ENCODE peak calls at places on chromosome 16, in five cellular contexts. L is pancreas, S is ELR, E is NCI-H1105 treated with DMSO at 0.1 percent for 48 hours, H is NCI-H2029 treated with DMSO at 0.1 percent for 48 hours. T is an unnamed sample.

GRCh38 chr16:64950731-64951130 is 171.1 kb downstream of the CDH11 start:
- DNase-seq in L (no peak), S (no peak), E (no peak), H (no peak), T (no peak)

GRCh38 chr16:57374067-57374534 is 1.8 kb downstream of the CX3CL1 start:
- DNase-seq in L (no peak), S (no peak), E (no peak), H (no peak), T (no peak)

GRCh38 chr16:15521758-15522509 is 87.5 kb downstream of the BMERB1 start:
- DNase-seq in L (no peak), S (no peak), E (no peak), H (no peak), T (no peak)

GRCh38 chr16:83272201-83272600 is 535.6 kb upstream of the HSBP1 start:
- DNase-seq in L (no peak), S (peak; percentile 10), E (no peak), H (no peak), T (no peak)

GRCh38 chr16:16857603-16858283 is 478.8 kb downstream of the NPIPA7 start:
- DNase-seq in L (no peak), S (no peak), E (peak; percentile 22), H (peak; percentile 63), T (no peak)

GRCh38 chr16:31430380-31431052 is 2.4 kb upstream of the COX6A2 start:
- DNase-seq in L (no peak), S (no peak), E (no peak), H (no peak), T (no peak)

GRCh38 chr16:14529010-14529669 is 100.9 kb downstream of the PARN start:
- DNase-seq in L (peak; percentile 68), S (peak; percentile 82), E (peak; percentile 67), H (peak; percentile 75), T (peak; percentile 94)

GRCh38 chr16:17266606-17267313 is 204.0 kb downstream of the XYLT1 start:
- DNase-seq in L (peak; percentile 94), S (no peak), E (peak; percentile 3), H (peak; percentile 83), T (no peak)

GRCh38 chr16:88306860-88307545 is 75.8 kb upstream of the ZNF469 start:
- DNase-seq in L (no peak), S (peak; percentile 93), E (no peak), H (no peak), T (no peak)

GRCh38 chr16:10181196-10182162 is 749 bp downstream of the GRIN2A start:
- DNase-seq in L (peak; percentile 66), S (peak; percentile 68), E (no peak), H (peak; percentile 47), T (no peak)

GRCh38 chr16:75572859-75573542 is 6.8 kb downstream of the GABARAPL2 start:
- DNase-seq in L (no peak), S (no peak), E (no peak), H (no peak), T (no peak)

GRCh38 chr16:28013878-28014277 is 49.6 kb downstream of the GSG1L start:
- DNase-seq in L (no peak), S (no peak), E (no peak), H (no peak), T (no peak)

GRCh38 chr16:26261621-26262020 is 569.9 kb downstream of the HS3ST4 start:
- DNase-seq in L (no peak), S (no peak), E (peak; percentile 20), H (no peak), T (no peak)

GRCh38 chr16:77603656-77604055 is 118.7 kb upstream of the NUDT7 start:
- DNase-seq in L (no peak), S (no peak), E (no peak), H (no peak), T (no peak)

GRCh38 chr16:57113042-57113453 is 20.7 kb downstream of the CPNE2 start:
- DNase-seq in L (no peak), S (peak; percentile 40), E (no peak), H (no peak), T (no peak)

GRCh38 chr16:81280393-81280792 is 34.4 kb upstream of the GAN start:
- DNase-seq in L (no peak), S (peak; percentile 46), E (no peak), H (no peak), T (no peak)